ENCODE peak calls at places on chromosome 14, in four cellular contexts. One of them, this sample, is unnamed.

GRCh38 chr14:65792208-65792905 is 379.8 kb downstream of the FUT8 start:
- DNase-seq in HepG2: no peak
- DNase-seq in K562: no peak
- DNase-seq in A549: peak
- DNase-seq in this sample: no peak

GRCh38 chr14:20624495-20625070 is 16.9 kb downstream of the OR6S1 start:
- DNase-seq in A549: peak
- DNase-seq in K562: peak
- DNase-seq in HepG2: no peak
- DNase-seq in this sample: peak

GRCh38 chr14:89540830-89541470 is 123.9 kb upstream of the FOXN3 start:
- DNase-seq in A549: no peak
- DNase-seq in K562: no peak
- DNase-seq in HepG2: no peak
- DNase-seq in this sample: no peak

GRCh38 chr14:54356172-54356571 is 40.6 kb upstream of the CDKN3 start:
- DNase-seq in HepG2: peak
- DNase-seq in K562: no peak
- DNase-seq in A549: no peak
- DNase-seq in this sample: no peak

GRCh38 chr14:24080888-24081738 is 9.8 kb downstream of the CPNE6 start:
- DNase-seq in A549: peak
- DNase-seq in HepG2: peak
- DNase-seq in K562: peak
- DNase-seq in this sample: peak

GRCh38 chr14:91363776-91364523 is 53.7 kb downstream of the CCDC88C start:
- DNase-seq in HepG2: no peak
- DNase-seq in A549: no peak
- DNase-seq in K562: peak
- DNase-seq in this sample: no peak

GRCh38 chr14:106129274-106129673 is 602.9 kb downstream of the TMEM121 start:
- DNase-seq in HepG2: no peak
- DNase-seq in A549: no peak
- DNase-seq in K562: no peak
- DNase-seq in this sample: no peak

GRCh38 chr14:68137704-68138619 is 318.4 kb downstream of the RAD51B start:
- DNase-seq in HepG2: peak
- DNase-seq in A549: peak
- DNase-seq in K562: no peak
- DNase-seq in this sample: peak

GRCh38 chr14:104708606-104709268 is 15.3 kb upstream of the ADSS1 start:
- DNase-seq in HepG2: peak
- DNase-seq in A549: peak
- DNase-seq in K562: peak
- DNase-seq in this sample: peak

GRCh38 chr14:30883508-30884294 is 9.3 kb downstream of the COCH start:
- DNase-seq in HepG2: no peak
- DNase-seq in K562: no peak
- DNase-seq in A549: no peak
- DNase-seq in this sample: no peak

GRCh38 chr14:77339407-77339806 is 18.6 kb downstream of the GSTZ1 start:
- DNase-seq in HepG2: no peak
- DNase-seq in K562: no peak
- DNase-seq in A549: no peak
- DNase-seq in this sample: no peak

DNA sequence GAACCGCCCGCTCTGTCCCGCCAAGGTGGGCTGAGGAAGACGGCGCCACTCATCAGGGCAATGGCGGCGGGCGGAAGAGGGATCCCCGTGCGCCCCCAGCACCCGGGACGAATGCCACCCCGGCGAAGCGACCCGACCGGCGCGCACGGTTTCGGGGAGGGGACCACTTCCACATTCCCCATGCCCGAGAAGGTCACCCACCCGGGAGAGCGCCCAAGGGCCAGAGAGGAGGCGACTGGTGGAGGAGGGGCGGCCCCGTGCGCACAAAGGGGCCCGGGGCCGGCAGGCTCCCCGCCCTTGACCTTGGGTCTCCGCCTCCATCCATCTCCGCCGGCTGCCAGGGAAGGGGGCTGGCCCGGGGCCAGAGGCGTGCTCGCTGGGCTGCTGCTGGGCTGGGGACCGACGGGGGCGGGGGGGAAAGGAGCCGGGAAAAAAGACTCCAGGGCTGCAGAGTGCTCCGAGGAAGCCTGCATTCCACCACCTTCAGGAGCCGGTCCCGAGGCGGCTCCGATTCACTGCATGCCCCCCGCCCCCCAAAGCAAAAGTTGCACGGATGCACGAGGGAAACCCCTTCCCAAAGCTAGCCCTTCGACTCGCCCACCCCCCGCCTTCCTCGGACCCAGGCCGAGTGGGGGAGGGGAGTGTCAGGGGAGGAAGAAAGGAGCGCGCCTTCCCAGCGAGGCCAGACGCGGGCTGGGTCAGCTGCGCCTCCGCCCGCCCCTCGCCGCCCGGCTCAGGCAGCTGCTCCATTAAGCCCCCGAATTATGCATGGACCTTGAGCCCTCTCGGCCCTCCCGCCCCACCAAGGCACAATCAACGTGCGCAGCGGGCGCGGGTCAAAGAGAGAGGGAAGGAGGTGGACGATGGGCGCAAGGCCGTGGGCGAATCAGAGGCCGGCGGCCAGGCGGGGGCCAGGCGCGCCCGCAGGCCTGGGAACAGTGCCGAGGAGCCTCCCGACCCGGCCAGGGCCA is 26.2 kb downstream of the BCL11B start:
- DNase-seq in A549: no peak
- DNase-seq in HepG2: no peak
- DNase-seq in K562: no peak
- DNase-seq in this sample: peak
- TF ChIP-seq NR3C1 in A549: no peak
- TF ChIP-seq NR3C1 in HepG2: no peak
- TF ChIP-seq NR3C1 in K562: no peak
- TF ChIP-seq NR3C1 in this sample: no peak

DNA sequence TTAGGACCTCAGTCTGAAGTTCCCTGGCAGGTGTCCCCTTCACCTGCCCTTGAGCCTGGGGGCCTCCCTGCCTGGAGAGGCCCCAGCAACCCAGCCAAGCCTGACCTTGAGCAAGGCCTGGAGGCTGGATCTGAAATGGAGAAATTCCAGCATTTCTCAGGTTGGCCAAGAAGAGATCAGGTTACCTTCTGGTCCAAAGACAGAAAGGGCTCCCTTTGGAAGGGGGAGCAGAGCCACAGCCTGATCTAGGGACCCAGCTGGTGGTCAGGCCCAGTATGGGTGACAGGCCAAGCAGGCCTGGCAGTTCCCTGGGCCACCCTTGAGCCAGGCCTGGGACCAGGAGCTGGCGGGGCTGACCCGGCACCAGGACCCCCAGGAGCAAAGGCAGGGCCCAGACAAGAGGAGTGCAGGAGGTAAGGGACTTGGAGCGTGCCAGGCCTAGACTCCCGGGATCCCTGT is 82.8 kb downstream of the TNFAIP2 start:
- DNase-seq in HepG2: no peak
- DNase-seq in A549: no peak
- DNase-seq in K562: no peak
- DNase-seq in this sample: no peak
- TF ChIP-seq NR3C1 in HepG2: no peak
- TF ChIP-seq NR3C1 in A549: no peak
- TF ChIP-seq NR3C1 in K562: no peak
- TF ChIP-seq NR3C1 in this sample: no peak

GRCh38 chr14:75459099-75459741 is 31.4 kb downstream of the JDP2 start:
- DNase-seq in K562: no peak
- DNase-seq in HepG2: no peak
- DNase-seq in A549: no peak
- DNase-seq in this sample: no peak
- TF ChIP-seq NR3C1 in K562: no peak
- TF ChIP-seq NR3C1 in HepG2: no peak
- TF ChIP-seq NR3C1 in A549: no peak
- TF ChIP-seq NR3C1 in this sample: no peak

GRCh38 chr14:92897922-92898599 is 24.9 kb upstream of the CHGA start:
- DNase-seq in A549: no peak
- DNase-seq in HepG2: no peak
- DNase-seq in K562: no peak
- DNase-seq in this sample: no peak
- TF ChIP-seq NR3C1 in A549: no peak
- TF ChIP-seq NR3C1 in HepG2: no peak
- TF ChIP-seq NR3C1 in K562: no peak
- TF ChIP-seq NR3C1 in this sample: no peak

GRCh38 chr14:100662850-100663527 is 63.7 kb upstream of the DLK1 start:
- DNase-seq in HepG2: peak
- DNase-seq in A549: peak
- DNase-seq in K562: peak
- DNase-seq in this sample: peak
- TF ChIP-seq NR3C1 in HepG2: no peak
- TF ChIP-seq NR3C1 in A549: no peak
- TF ChIP-seq NR3C1 in K562: no peak
- TF ChIP-seq NR3C1 in this sample: no peak

This sample was measured in WTC11.